ENCODE peak calls at places on chromosome 7, in eight cellular contexts. T is endothelial cell of umbilical vein, I is sigmoid colon, F is Peyer's patch, K is IMR-90, M is HepG2, E is GM12892, S is body of pancreas. N is an unnamed sample.

GRCh38 chr7:115676080-115676479 is 354.5 kb downstream of the TFEC start:
- DNase-seq in T (peak), I (peak), F (no peak), K (peak), M (no peak), E (no peak), S (no peak), N (no peak)

GRCh38 chr7:112995091-112995824 is 91.4 kb downstream of the GPR85 start:
- DNase-seq in T (no peak), I (no peak), F (no peak), K (peak), M (no peak), E (no peak), S (no peak), N (no peak)

GRCh38 chr7:39754326-39755120 is 131.2 kb downstream of the RALA start:
- DNase-seq in T (peak), I (no peak), F (no peak), K (peak), M (no peak), E (no peak), S (no peak), N (no peak)

GRCh38 chr7:103690576-103690975 is 244.6 kb upstream of the SLC26A5 start:
- DNase-seq in T (no peak), I (no peak), F (no peak), K (peak), M (no peak), E (no peak), S (no peak), N (no peak)

GRCh38 chr7:135980665-135981180 is 3.6 kb upstream of the MTPN start:
- DNase-seq in T (peak), I (no peak), F (no peak), K (peak), M (no peak), E (no peak), S (no peak), N (no peak)

GRCh38 chr7:7989985-7990761 is 21.6 kb downstream of the GLCCI1 start:
- DNase-seq in T (no peak), I (no peak), F (no peak), K (no peak), M (no peak), E (no peak), S (no peak), N (no peak)

GRCh38 chr7:94338921-94339371 is 55.7 kb upstream of the COL1A2 start:
- DNase-seq in T (no peak), I (no peak), F (no peak), K (peak), M (no peak), E (no peak), S (no peak), N (no peak)

GRCh38 chr7:147913239-147913638 is 677.3 kb upstream of the C7orf33 start:
- DNase-seq in T (no peak), I (no peak), F (no peak), K (no peak), M (no peak), E (no peak), S (no peak), N (no peak)

GRCh38 chr7:101539784-101540183 is 89.3 kb downstream of the MYL10 start:
- DNase-seq in T (no peak), I (no peak), F (no peak), K (no peak), M (no peak), E (no peak), S (no peak), N (no peak)

GRCh38 chr7:156194813-156195212 is 382.6 kb upstream of the SHH start:
- DNase-seq in T (no peak), I (no peak), F (no peak), K (no peak), M (no peak), E (no peak), S (no peak), N (no peak)

GRCh38 chr7:111931016-111931517 is 275.1 kb downstream of the DOCK4 start:
- DNase-seq in T (peak), I (no peak), F (no peak), K (peak), M (peak), E (no peak), S (no peak), N (no peak)

DNA sequence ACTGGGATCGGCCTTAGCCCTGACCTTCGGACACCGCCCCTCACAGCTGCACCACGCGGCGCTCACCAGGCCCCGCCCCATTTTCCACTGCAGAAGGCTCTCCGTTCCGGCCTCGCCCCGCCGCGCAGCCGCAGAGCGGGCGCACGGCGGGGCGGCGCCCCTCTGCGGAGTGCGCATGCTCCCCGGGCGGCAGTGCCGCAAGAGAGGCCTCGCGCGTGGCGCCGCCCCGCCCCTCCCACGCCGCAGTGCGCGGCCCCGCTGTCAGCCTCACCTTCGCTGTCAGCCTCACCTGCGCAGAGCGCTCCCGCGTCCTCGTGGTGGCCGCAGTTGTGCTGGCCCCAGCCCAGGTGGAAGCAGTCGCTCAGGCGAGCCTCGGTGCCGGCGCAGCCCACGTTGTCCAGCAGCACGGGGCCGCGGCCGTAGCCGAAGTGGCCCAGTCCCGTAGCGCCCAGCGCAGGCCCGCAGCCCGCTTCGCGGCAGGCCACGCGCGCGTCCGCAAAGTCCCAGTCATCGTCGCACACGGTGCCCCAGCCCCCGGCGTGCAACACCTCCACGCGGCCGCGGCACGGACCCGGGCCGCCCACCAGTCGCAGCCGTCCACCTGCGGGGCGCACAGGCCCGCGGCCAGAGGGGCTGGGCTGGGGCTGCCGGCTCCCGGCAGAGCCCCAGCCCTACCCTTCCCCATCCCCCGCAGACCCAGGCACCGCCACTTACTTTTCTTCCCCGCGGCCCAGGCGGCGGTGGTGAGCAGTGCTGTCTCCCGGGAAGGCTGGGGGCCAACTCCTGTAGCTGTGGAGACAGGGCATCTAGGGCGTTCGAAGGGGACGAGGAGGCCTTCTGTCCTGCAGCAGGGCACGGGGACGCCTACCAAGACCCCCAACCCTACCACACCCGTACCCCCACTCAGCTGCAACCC is 16.1 kb downstream of the SSC4D start:
- DNase-seq in T (peak), I (peak), F (peak), K (peak), M (peak), E (peak), S (peak), N (peak)
- TF ChIP-seq POLR2A in T (peak), I (peak), F (peak), K (no peak), M (peak), E (peak), S (peak), N (peak)

GRCh38 chr7:91496251-91496820 is 232.1 kb downstream of the FZD1 start:
- DNase-seq in T (no peak), I (no peak), F (no peak), K (no peak), M (no peak), E (no peak), S (no peak), N (no peak)
- TF ChIP-seq POLR2A in T (no peak), I (no peak), F (no peak), K (no peak), M (no peak), E (no peak), S (no peak), N (no peak)

GRCh38 chr7:41907444-41907843 is 204.6 kb upstream of the INHBA start:
- DNase-seq in T (no peak), I (no peak), F (no peak), K (no peak), M (no peak), E (no peak), S (no peak), N (no peak)
- TF ChIP-seq POLR2A in T (no peak), I (no peak), F (no peak), K (no peak), M (no peak), E (no peak), S (no peak), N (no peak)

GRCh38 chr7:2376351-2377154 is 21.9 kb downstream of the EIF3B start:
- DNase-seq in T (no peak), I (no peak), F (no peak), K (no peak), M (no peak), E (no peak), S (peak), N (no peak)
- TF ChIP-seq POLR2A in T (no peak), I (no peak), F (no peak), K (no peak), M (no peak), E (peak), S (peak), N (no peak)

GRCh38 chr7:116953372-116953726 is at the start of gene ST7:
- DNase-seq in T (peak), I (peak), F (peak), K (peak), M (peak), E (peak), S (peak), N (peak)
- TF ChIP-seq POLR2A in T (no peak), I (no peak), F (no peak), K (peak), M (peak), E (peak), S (peak), N (peak)

GRCh38 chr7:140061607-140061930 is 1.2 kb downstream of the PARP12 start:
- DNase-seq in T (no peak), I (no peak), F (no peak), K (no peak), M (no peak), E (no peak), S (no peak), N (no peak)

GRCh38 chr7:140060788-140061606 is 1.8 kb downstream of the PARP12 start:
- DNase-seq in T (peak), I (peak), F (no peak), K (peak), M (no peak), E (no peak), S (peak), N (peak)

GRCh38 chr7:140062118-140062527 is 628 bp downstream of the PARP12 start:
- DNase-seq in T (peak), I (no peak), F (no peak), K (no peak), M (no peak), E (peak), S (peak), N (peak)

GRCh38 chr7:140060243-140060630 is 2.5 kb downstream of the PARP12 start:
- DNase-seq in T (peak), I (no peak), F (no peak), K (no peak), M (no peak), E (no peak), S (no peak), N (no peak)

DNA sequence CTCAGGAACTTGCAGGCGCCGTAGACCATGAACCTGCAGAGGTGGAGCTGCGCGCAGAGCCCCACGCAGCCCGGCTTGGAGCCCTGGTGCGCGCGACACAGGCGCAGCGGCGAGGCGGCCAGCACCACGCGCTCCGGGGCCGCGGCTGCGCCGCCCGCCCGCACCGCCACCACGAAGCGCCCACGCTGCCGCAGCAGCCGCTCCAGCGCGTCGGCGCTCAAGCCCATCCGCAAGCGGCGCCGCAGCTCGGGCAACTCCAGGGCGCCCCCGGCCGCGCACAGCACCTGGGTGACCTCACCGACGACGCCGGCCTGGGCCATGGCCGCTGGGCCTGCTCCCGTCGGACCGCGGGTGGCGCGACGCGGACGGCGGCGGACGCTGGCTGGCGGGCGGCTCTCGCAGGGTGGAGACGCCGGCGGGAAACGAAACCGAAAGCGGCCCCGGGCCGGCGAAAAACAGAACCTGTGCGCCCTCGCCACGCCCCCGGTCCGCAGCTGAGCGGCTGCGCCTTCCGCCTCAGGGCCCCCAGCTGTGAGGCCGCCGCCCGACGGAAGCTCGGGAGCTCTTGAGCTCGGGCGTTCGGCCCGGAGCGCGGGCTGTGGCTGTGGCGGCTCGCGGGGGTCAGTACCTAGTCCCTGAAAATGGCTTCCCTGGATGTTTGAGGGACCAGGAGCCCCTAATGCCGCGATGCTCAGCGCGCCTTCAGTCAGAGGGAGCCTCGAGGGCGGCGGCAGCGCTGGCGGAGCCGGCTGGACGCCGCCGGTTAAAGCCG is at the start of gene PARP12:
- DNase-seq in T (peak), I (peak), F (peak), K (peak), M (peak), E (peak), S (peak), N (peak)
- TF ChIP-seq POLR2A in T (peak), I (no peak), F (peak), K (peak), M (peak), E (peak), S (peak), N (peak)

DNA sequence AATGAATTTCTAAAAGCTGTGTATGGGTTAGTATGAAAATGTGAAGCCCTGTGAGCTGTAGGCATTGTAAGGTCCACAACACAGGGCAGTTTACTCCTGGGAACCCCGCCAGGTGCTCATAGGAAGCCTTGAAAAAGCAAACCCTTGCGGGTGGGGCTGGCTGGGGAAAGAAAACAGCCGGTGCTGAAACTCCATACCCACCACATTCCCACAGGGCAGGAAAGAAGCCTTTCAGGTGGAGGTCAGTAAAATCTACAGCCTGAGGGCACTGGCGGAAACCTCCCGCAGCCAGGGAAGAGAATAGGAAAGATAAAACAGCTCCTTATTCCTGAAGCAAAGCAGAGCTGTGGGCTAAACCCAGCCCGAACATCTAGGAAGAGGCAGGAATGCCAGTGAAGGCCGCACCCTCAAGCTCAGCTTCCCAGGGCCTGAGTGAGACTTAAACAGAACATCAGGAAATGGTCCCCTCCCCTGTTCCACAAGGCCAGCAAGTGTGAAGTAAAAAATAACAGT is 34.7 kb downstream of the PODXL start:
- DNase-seq in T (peak), I (peak), F (no peak), K (no peak), M (no peak), E (no peak), S (peak), N (no peak)
- TF ChIP-seq POLR2A in T (no peak), I (no peak), F (no peak), K (no peak), M (no peak), E (no peak), S (peak), N (no peak)

DNA sequence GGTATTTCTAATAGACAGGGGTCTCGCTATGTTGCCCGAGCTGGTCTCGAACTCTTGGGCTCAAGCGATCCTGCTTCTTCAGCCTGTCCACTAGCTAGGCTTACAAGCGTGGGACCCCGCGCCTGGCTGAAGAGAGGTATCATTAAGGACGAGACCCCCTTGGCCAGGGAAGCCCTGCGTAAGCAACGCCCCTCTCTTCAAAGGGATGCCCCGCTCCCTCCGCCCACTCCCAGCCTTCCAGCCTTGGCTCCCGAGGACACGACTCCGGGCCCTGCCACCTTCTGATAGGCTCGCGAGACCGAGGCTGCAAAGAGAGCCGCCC is 220 bp upstream of the ZKSCAN5 start:
- DNase-seq in T (no peak), I (no peak), F (no peak), K (no peak), M (peak), E (peak), S (no peak), N (no peak)
- TF ChIP-seq POLR2A in T (no peak), I (peak), F (no peak), K (no peak), M (no peak), E (no peak), S (no peak), N (no peak)

DNA sequence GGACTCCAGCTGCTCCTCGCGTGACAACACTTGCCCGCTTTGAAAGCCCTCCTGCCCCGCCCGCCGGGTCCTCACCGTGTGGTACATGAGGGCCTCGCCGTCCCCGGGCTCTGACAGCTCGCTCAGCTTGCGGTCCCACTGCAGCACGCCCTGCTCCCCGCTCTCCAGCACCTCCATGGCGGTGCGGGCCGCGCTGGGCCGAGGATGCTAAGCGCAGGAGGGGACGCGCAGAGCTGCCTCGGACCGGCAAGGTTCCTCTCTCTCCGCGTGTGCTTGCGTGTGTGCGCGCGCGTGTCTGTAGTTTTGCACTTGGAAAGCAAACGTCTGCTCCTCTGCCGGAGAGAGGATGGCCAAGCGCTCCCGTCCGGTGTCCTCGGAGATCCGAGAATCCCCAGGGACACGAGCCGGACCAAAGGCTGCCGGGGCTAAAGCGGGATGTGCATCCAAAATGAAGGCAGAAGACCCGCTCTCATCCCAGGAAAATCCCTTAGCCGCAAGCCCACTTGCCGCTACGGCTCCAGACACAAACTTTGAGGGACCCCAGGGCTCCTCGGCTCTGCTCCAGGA is at the start of gene CREB3L2:
- DNase-seq in T (no peak), I (no peak), F (peak), K (peak), M (peak), E (no peak), S (peak), N (peak)
- TF ChIP-seq POLR2A in T (peak), I (peak), F (peak), K (peak), M (peak), E (peak), S (peak), N (peak)